ENCODE peak calls at places on chromosomes 11 and 22, in six cellular contexts. E is caudate nucleus, W is endodermal cell, A is esophagus muscularis mucosa, K is SJSA1, Y is mesendoderm. H is an unnamed sample.

GRCh38 chr11:48064306-48064705 is 83.9 kb downstream of the PTPRJ start:
- DNase-seq in E (no peak), A (no peak), Y (no peak), K (peak), W (no peak), H (no peak)

GRCh38 chr22:46131151-46131587 is 19.2 kb upstream of the PPARA start:
- DNase-seq in Y (peak), E (no peak), A (no peak), W (peak), K (no peak), H (no peak)

GRCh38 chr22:27564806-27565205 is 236.8 kb downstream of the MN1 start:
- DNase-seq in K (no peak), E (no peak), W (no peak), A (no peak), Y (no peak), H (no peak)

GRCh38 chr11:87870081-87870480 is 305.2 kb downstream of the RAB38 start:
- DNase-seq in Y (no peak), A (no peak), K (no peak), W (no peak), E (no peak), H (no peak)

GRCh38 chr11:107598225-107599139 is 7.5 kb downstream of the ELMOD1 start:
- DNase-seq in E (no peak), W (peak), A (peak), Y (peak), K (no peak), H (no peak)

GRCh38 chr11:67372232-67372992 is 986 bp downstream of the CLCF1 start:
- DNase-seq in W (peak), E (no peak), Y (no peak), A (no peak), K (no peak), H (no peak)

GRCh38 chr11:77547863-77548551 is 41.7 kb upstream of the AQP11 start:
- DNase-seq in Y (peak), A (no peak), E (no peak), K (no peak), W (peak), H (no peak)

GRCh38 chr11:123580557-123581275 is 73.7 kb downstream of the SCN3B start:
- DNase-seq in E (no peak), A (no peak), Y (peak), K (no peak), W (peak), H (no peak)

GRCh38 chr11:86256608-86257007 is 12.1 kb downstream of the EED start:
- DNase-seq in E (no peak), K (no peak), Y (no peak), A (no peak), W (no peak), H (no peak)

GRCh38 chr11:13784848-13785247 is 116.4 kb downstream of the FAR1 start:
- DNase-seq in W (no peak), A (peak), E (no peak), Y (no peak), K (no peak), H (no peak)

GRCh38 chr11:74820763-74821162 is 72.1 kb downstream of the RNF169 start:
- DNase-seq in A (no peak), K (peak), W (no peak), E (no peak), Y (peak), H (no peak)

GRCh38 chr22:35703861-35704584 is 13.6 kb upstream of the APOL5 start:
- DNase-seq in E (no peak), K (no peak), W (no peak), Y (no peak), A (no peak), H (no peak)

GRCh38 chr22:30243671-30244465 is 2.7 kb downstream of the LIF start:
- DNase-seq in A (no peak), Y (no peak), E (no peak), K (no peak), W (no peak), H (no peak)

GRCh38 chr11:104830080-104830479 is 68.2 kb downstream of the CASP12 start:
- DNase-seq in E (no peak), A (no peak), W (no peak), K (no peak), Y (no peak), H (no peak)

GRCh38 chr11:44621784-44622183 is 56.3 kb downstream of the CD82 start:
- DNase-seq in E (no peak), Y (no peak), A (peak), W (no peak), K (peak), H (no peak)

GRCh38 chr11:126523441-126523840 is 168.0 kb downstream of the ST3GAL4 start:
- DNase-seq in K (no peak), W (no peak), E (no peak), Y (no peak), A (no peak), H (no peak)

GRCh38 chr22:46546466-46547178 is 9.2 kb upstream of the CELSR1 start:
- DNase-seq in A (no peak), E (no peak), Y (no peak), K (peak), W (peak), H (no peak)

GRCh38 chr22:40237241-40237640 is 59.5 kb downstream of the TNRC6B start:
- DNase-seq in E (no peak), W (no peak), A (no peak), Y (no peak), K (no peak), H (no peak)

GRCh38 chr11:1563697-1564534 is 8.2 kb downstream of the DUSP8 start:
- DNase-seq in A (no peak), E (no peak), Y (no peak), K (no peak), W (no peak), H (no peak)

GRCh38 chr11:96180341-96180740 is 162.7 kb downstream of the MAML2 start:
- DNase-seq in W (peak), Y (peak), A (no peak), E (no peak), K (no peak), H (no peak)

GRCh38 chr11:6746086-6746618 is 25.6 kb downstream of the OR2AG2 start:
- DNase-seq in K (no peak), E (no peak), W (no peak), A (no peak), Y (no peak), H (no peak)

GRCh38 chr11:18144243-18144642 is 11.9 kb downstream of the MRGPRX3 start:
- DNase-seq in E (no peak), A (no peak), W (no peak), Y (no peak), K (no peak), H (no peak)

GRCh38 chr11:3830088-3830487 is 10.7 kb downstream of the RHOG start:
- DNase-seq in K (no peak), E (no peak), Y (no peak), W (no peak), A (no peak), H (no peak)

GRCh38 chr11:65440831-65441499 is 18.4 kb downstream of the NEAT1 start:
- DNase-seq in Y (no peak), E (no peak), W (no peak), A (no peak), K (no peak), H (no peak)

GRCh38 chr11:132312161-132312560 is 941.7 kb downstream of the NTM start:
- DNase-seq in E (no peak), A (no peak), K (peak), W (no peak), Y (no peak), H (no peak)

GRCh38 chr11:119513141-119513805 is 90.3 kb upstream of the THY1 start:
- DNase-seq in E (no peak), K (no peak), Y (no peak), W (no peak), A (no peak), H (no peak)

GRCh38 chr11:11036185-11037161 is 178.6 kb upstream of the ZBED5 start:
- DNase-seq in K (no peak), W (peak), E (no peak), Y (peak), A (no peak), H (no peak)

GRCh38 chr11:64081663-64082442 is 46.1 kb downstream of the FLRT1 start:
- DNase-seq in Y (no peak), K (no peak), E (no peak), A (no peak), W (no peak), H (no peak)

GRCh38 chr22:37212174-37212906 is at the start of gene SSTR3:
- DNase-seq in K (no peak), E (no peak), Y (no peak), A (no peak), W (peak), H (no peak)

GRCh38 chr11:46958777-46959176 is 22.2 kb downstream of the CSTPP1 start:
- DNase-seq in W (no peak), K (no peak), Y (no peak), E (no peak), A (no peak), H (no peak)

GRCh38 chr11:27395556-27396258 is 32.7 kb upstream of the CCDC34 start:
- DNase-seq in Y (peak), E (no peak), K (peak), A (no peak), W (no peak), H (no peak)

GRCh38 chr11:118572075-118572913 is at the start of gene ARCN1:
- DNase-seq in A (peak), W (peak), E (peak), Y (peak), K (peak), H (peak)

GRCh38 chr11:113831314-113831713 is 44.1 kb downstream of the USP28 start:
- DNase-seq in A (no peak), K (no peak), W (no peak), Y (no peak), E (no peak), H (no peak)

GRCh38 chr11:106333678-106334077 is 256.2 kb downstream of the AASDHPPT start:
- DNase-seq in Y (no peak), W (no peak), K (no peak), A (no peak), E (no peak), H (no peak)

GRCh38 chr22:26592368-26593015 is 2.6 kb upstream of the TPST2 start:
- DNase-seq in E (no peak), Y (no peak), A (no peak), K (no peak), W (no peak), H (no peak)

GRCh38 chr11:120532511-120533196 is 21.1 kb downstream of the GRIK4 start:
- DNase-seq in Y (peak), A (no peak), W (no peak), K (no peak), E (no peak), H (no peak)

GRCh38 chr11:120509346-120510053 is 2.0 kb upstream of the GRIK4 start:
- DNase-seq in A (no peak), E (no peak), K (no peak), W (no peak), Y (no peak), H (no peak)

GRCh38 chr11:124872741-124873140 is 7.5 kb downstream of the ROBO3 start:
- DNase-seq in Y (peak), K (no peak), A (no peak), W (peak), E (no peak), H (no peak)

GRCh38 chr11:95016133-95016532 is 8.9 kb upstream of the KDM4E start:
- DNase-seq in E (no peak), Y (no peak), W (no peak), K (no peak), A (no peak), H (no peak)

GRCh38 chr11:95005642-95006041 is 19.4 kb upstream of the KDM4E start:
- DNase-seq in A (no peak), Y (no peak), E (no peak), W (no peak), K (no peak), H (no peak)

GRCh38 chr11:95014184-95014821 is 10.8 kb upstream of the KDM4E start:
- DNase-seq in Y (no peak), W (no peak), E (no peak), K (no peak), A (no peak), H (no peak)

DNA sequence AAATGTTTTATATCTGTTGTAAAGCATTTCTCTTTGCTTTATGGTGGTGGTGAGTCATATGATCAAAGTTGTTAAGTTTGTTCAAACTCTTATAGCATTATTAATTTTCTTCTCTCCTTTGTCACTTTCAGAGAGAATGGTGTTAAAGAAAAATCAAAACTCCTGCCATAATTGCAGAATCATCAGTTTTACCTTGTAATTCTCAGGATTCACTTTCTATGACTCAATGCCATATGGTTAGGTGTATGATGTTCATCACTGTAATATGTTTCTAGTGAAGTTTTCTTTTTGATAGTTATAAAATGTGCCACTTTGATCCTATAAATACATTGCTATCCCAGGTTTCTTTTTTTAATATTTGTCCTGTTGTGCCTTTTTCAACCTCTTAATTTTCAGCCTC is 13.7 kb upstream of the KDM4E start:
- DNase-seq in K (no peak), W (no peak), Y (no peak), A (no peak), E (no peak), H (no peak)
- H3K27ac ChIP-seq in K (no peak), W (no peak), Y (no peak), A (no peak), E (no peak), H (no peak)

GRCh38 chr22:20553947-20554741 is 46.7 kb downstream of the MED15 start:
- DNase-seq in K (no peak), A (no peak), W (no peak), E (no peak), Y (no peak), H (no peak)

GRCh38 chr22:20551805-20552449 is 44.5 kb downstream of the MED15 start:
- DNase-seq in W (no peak), K (no peak), Y (no peak), E (peak), A (no peak), H (no peak)

GRCh38 chr22:20552913-20553401 is 45.5 kb downstream of the MED15 start:
- DNase-seq in A (no peak), W (no peak), E (no peak), Y (no peak), K (no peak), H (no peak)

GRCh38 chr22:20552450-20552894 is 45.1 kb downstream of the MED15 start:
- DNase-seq in E (no peak), W (no peak), Y (no peak), A (no peak), K (no peak), H (peak)

DNA sequence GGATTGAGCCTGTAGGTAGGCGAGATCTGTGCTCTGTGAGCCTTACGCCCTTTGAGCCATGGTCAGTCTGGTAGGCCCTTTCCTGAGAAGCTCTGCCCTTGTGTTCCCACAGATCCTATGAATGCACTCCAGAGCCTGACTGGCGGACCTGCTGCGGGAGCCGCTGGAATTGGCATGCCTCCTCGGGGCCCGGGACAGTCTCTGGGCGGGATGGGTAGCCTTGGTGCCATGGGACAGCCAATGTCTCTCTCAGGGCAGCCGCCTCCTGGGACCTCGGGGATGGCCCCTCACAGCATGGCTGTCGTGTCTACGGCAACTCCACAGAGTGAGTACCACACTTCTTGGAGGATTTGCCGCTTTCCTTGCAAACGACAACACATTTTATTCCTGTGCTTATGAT is 47.4 kb downstream of the MED15 start:
- DNase-seq in E (no peak), Y (no peak), A (no peak), W (no peak), K (no peak), H (no peak)
- H3K27ac ChIP-seq in E (no peak), Y (no peak), A (peak), W (no peak), K (no peak), H (no peak)

DNA sequence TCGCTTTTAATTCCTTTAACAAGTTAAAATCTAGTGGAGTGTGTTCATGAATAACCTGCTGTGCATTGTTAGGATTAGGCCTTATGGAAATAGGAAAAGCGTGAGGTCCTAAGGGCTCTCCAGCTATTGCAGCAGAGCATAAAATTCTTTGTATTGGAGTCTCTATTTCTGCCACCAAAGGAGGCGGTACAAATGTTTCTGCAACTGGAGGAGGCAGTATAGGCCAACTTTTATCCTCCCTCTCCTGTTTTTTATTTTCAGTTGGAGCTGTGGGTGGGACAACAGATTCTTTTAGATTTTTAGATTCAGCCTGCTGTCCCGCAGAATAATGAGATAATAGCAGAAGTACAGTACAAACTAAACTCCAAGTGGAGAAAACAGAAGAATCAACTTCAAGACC is 26.2 kb downstream of the OR10A6 start:
- DNase-seq in A (no peak), Y (peak), E (no peak), K (no peak), W (no peak), H (no peak)
- H3K27ac ChIP-seq in A (no peak), Y (peak), E (no peak), K (peak), W (no peak), H (no peak)

DNA sequence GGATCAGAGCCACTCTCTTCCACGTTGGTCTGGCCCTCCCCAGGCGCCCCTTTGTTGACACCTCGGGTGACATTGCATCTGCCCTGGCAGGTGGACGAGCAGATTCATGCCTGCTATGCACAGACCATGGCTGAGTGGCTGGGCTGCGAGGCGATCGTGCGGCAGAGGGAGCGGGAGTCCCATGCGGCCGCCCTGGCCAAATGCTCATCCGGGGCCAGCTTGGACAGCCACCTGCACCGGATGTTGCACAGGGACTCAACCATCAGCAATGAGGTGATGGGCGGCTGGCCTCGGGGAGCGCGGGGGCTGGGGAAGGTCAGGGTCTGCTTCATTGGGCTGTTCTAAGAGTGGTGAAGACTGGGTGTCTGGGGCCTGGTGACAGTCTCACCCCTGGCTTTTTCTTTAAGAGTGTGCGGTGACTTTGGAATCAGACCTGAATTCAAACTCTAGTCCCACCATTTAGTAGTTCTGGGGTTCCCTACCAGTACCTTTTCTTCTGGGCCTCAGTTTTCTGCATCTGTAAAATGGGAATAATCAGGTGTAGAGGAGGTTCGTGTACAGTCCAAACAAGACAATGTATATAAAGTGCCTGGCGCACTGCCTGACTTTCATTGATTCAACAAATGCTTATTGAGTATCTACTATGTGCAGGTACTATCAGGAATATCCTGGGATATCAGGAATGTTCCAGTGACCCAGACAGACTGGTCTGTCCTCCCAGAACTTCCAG is 53.0 kb downstream of the LHFPL7 start:
- DNase-seq in Y (no peak), K (no peak), A (no peak), W (no peak), E (no peak), H (no peak)
- H3K27ac ChIP-seq in Y (no peak), K (no peak), A (peak), W (no peak), E (no peak), H (no peak)